ENCODE peak calls at places on chromosome 1, in seven cellular contexts. G, L, U, C, Q, V and J are unnamed samples.

GRCh38 chr1:119888476-119888875 is 7.8 kb downstream of the ADAM30 start:
- DNase-seq in G (no peak), L (no peak), U (no peak), C (no peak), Q (no peak), V (no peak), J (no peak)

GRCh38 chr1:232627171-232627570 is 2.8 kb downstream of the SIPA1L2 start:
- DNase-seq in G (no peak), L (no peak), U (no peak), C (no peak), Q (no peak), V (no peak), J (no peak)

GRCh38 chr1:115596080-115596795 is 45.5 kb upstream of the VANGL1 start:
- DNase-seq in G (no peak), L (no peak), U (peak; percentile 56), C (no peak), Q (no peak), V (peak; percentile 71), J (no peak)

GRCh38 chr1:24248859-24249258 is 61.8 kb upstream of the IFNLR1 start:
- DNase-seq in G (no peak), L (no peak), U (no peak), C (no peak), Q (no peak), V (no peak), J (no peak)

GRCh38 chr1:113714606-113715269 is 44.5 kb downstream of the PHTF1 start:
- DNase-seq in G (no peak), L (no peak), U (no peak), C (no peak), Q (no peak), V (no peak), J (no peak)

GRCh38 chr1:206557636-206558473 is 50.5 kb downstream of the RASSF5 start:
- DNase-seq in G (no peak), L (no peak), U (no peak), C (no peak), Q (no peak), V (no peak), J (no peak)

GRCh38 chr1:160047116-160047991 is 15.6 kb upstream of the PIGM start:
- DNase-seq in G (no peak), L (no peak), U (no peak), C (no peak), Q (no peak), V (no peak), J (no peak)

GRCh38 chr1:156146749-156147405 is 6.5 kb upstream of the SEMA4A start:
- DNase-seq in G (no peak), L (no peak), U (no peak), C (no peak), Q (no peak), V (peak; percentile 54), J (no peak)

GRCh38 chr1:41495171-41495948 is 10.9 kb upstream of the EDN2 start:
- DNase-seq in G (no peak), L (no peak), U (peak; percentile 21), C (no peak), Q (peak; percentile 4), V (peak; percentile 38), J (no peak)

GRCh38 chr1:34362949-34363348 is 186.2 kb downstream of the C1orf94 start:
- DNase-seq in G (no peak), L (no peak), U (no peak), C (peak; percentile 93), Q (no peak), V (no peak), J (peak; percentile 59)

GRCh38 chr1:208107817-208108608 is 136.2 kb downstream of the PLXNA2 start:
- DNase-seq in G (no peak), L (peak; percentile 48), U (peak; percentile 77), C (no peak), Q (no peak), V (peak; percentile 79), J (no peak)

GRCh38 chr1:82534996-82535395 is 734.3 kb downstream of the ADGRL2 start:
- DNase-seq in G (no peak), L (no peak), U (no peak), C (no peak), Q (no peak), V (no peak), J (no peak)

GRCh38 chr1:156961709-156962108 is 41.3 kb downstream of the LRRC71 start:
- DNase-seq in G (peak; percentile 39), L (no peak), U (no peak), C (no peak), Q (no peak), V (no peak), J (no peak)

GRCh38 chr1:207822602-207823451 is 71.0 kb downstream of the CD46 start:
- DNase-seq in G (peak; percentile 66), L (peak; percentile 97), U (peak; percentile 22), C (no peak), Q (no peak), V (peak; percentile 30), J (no peak)

GRCh38 chr1:228289996-228290881 is 82.4 kb downstream of the OBSCN start:
- DNase-seq in G (no peak), L (no peak), U (no peak), C (no peak), Q (no peak), V (no peak), J (no peak)

GRCh38 chr1:199170711-199171110 is 531.9 kb downstream of the PTPRC start:
- DNase-seq in G (no peak), L (no peak), U (peak; percentile 51), C (no peak), Q (no peak), V (no peak), J (no peak)